ENCODE peak calls at places on chromosomes 13 and 19, in eight cellular contexts. E is CD4-positive, alpha-beta memory T cell; B is sigmoid colon; A is astrocyte; U is fibroblast of lung; H is pancreas; J is breast epithelium; Z is SK-N-SH. V is an unnamed sample.

GRCh38 chr19:51978882-51979281 is 7.8 kb downstream of the ZNF350 start:
- DNase-seq in E (no peak), B (no peak), A (no peak), U (no peak), H (no peak), J (no peak), Z (no peak), V (no peak)

GRCh38 chr19:2578391-2578826 is 102.5 kb downstream of the GADD45B start:
- DNase-seq in E (no peak), B (peak; percentile 73), A (peak; percentile 71), U (peak; percentile 46), H (no peak), J (peak; percentile 58), Z (no peak), V (peak; percentile 79)

GRCh38 chr13:84999252-84999651 is 800.0 kb downstream of the SLITRK6 start:
- DNase-seq in E (no peak), B (no peak), A (no peak), U (no peak), H (no peak), J (no peak), Z (no peak), V (no peak)

GRCh38 chr13:34901577-34901976 is 40.5 kb upstream of the NBEA start:
- DNase-seq in E (no peak), B (no peak), A (no peak), U (no peak), H (no peak), J (no peak), Z (no peak), V (no peak)

GRCh38 chr13:73440296-73440895 is 381.6 kb downstream of the KLF5 start:
- DNase-seq in E (no peak), B (no peak), A (no peak), U (peak; percentile 6), H (no peak), J (no peak), Z (no peak), V (no peak)

GRCh38 chr19:7533281-7533819 is 2.2 kb upstream of the PNPLA6 start:
- DNase-seq in E (no peak), B (peak; percentile 92), A (no peak), U (peak; percentile 59), H (no peak), J (no peak), Z (no peak), V (peak; percentile 91)

GRCh38 chr19:15299568-15300409 is 32.5 kb downstream of the BRD4 start:
- DNase-seq in E (no peak), B (no peak), A (peak; percentile 73), U (peak; percentile 74), H (no peak), J (no peak), Z (no peak), V (no peak)

GRCh38 chr13:99666146-99666805 is 165.0 kb downstream of the TM9SF2 start:
- DNase-seq in E (no peak), B (no peak), A (no peak), U (no peak), H (no peak), J (no peak), Z (no peak), V (no peak)

GRCh38 chr13:82370306-82370705 is 1512.0 kb downstream of the SLITRK1 start:
- DNase-seq in E (no peak), B (no peak), A (peak; percentile 18), U (peak; percentile 29), H (no peak), J (no peak), Z (no peak), V (no peak)

GRCh38 chr19:51246153-51246552 is 4.7 kb upstream of the SIGLECL1 start:
- DNase-seq in E (no peak), B (no peak), A (no peak), U (no peak), H (no peak), J (no peak), Z (no peak), V (no peak)

GRCh38 chr13:21481359-21481758 is 22.3 kb upstream of the ZDHHC20 start:
- DNase-seq in E (no peak), B (no peak), A (no peak), U (no peak), H (no peak), J (no peak), Z (peak; percentile 16), V (no peak)

GRCh38 chr13:74131206-74131605 is 3.0 kb downstream of the KLF12 start:
- DNase-seq in E (no peak), B (no peak), A (no peak), U (peak; percentile 44), H (no peak), J (no peak), Z (no peak), V (no peak)

GRCh38 chr19:29393915-29394460 is 131.8 kb upstream of the VSTM2B start:
- DNase-seq in E (no peak), B (no peak), A (no peak), U (no peak), H (no peak), J (no peak), Z (no peak), V (no peak)

GRCh38 chr19:45641274-45642105 is 2.3 kb upstream of the EML2 start:
- DNase-seq in E (peak; percentile 77), B (peak; percentile 79), A (peak; percentile 48), U (peak; percentile 62), H (peak; percentile 95), J (peak; percentile 87), Z (no peak), V (peak; percentile 93)

GRCh38 chr19:3192228-3192635 is 6.5 kb downstream of the NCLN start:
- DNase-seq in E (no peak), B (no peak), A (no peak), U (no peak), H (no peak), J (no peak), Z (no peak), V (peak; percentile 62)

GRCh38 chr13:53060840-53061485 is 32.4 kb downstream of the OLFM4 start:
- DNase-seq in E (no peak), B (no peak), A (no peak), U (no peak), H (no peak), J (no peak), Z (no peak), V (no peak)

GRCh38 chr13:49062297-49062896 is 86.7 kb downstream of the FNDC3A start:
- DNase-seq in E (no peak), B (no peak), A (no peak), U (no peak), H (no peak), J (no peak), Z (no peak), V (no peak)

DNA sequence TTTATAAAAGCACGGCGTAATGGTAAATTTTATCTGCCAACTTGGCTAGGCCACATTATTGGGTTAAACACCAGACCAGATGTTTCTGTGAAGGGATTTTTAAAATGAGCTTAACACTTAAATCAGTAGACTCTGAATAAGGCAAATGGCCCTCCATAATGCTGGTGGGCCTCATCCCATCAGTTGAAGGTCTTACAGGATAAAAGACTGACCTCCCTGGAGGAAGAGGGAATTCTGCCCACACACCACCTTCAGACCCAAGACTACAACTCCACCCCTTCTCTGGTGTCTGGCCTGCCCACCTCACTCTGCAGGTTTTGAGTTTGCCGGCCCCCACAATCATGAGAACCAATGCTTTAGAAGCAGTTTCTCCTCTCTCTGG is 96.4 kb downstream of the COL4A1 start:
- DNase-seq in E (no peak), B (no peak), A (no peak), U (no peak), H (no peak), J (no peak), Z (no peak), V (no peak)
- H3K27ac ChIP-seq in E (no peak overlapping the region), B (no peak overlapping the region), A (no peak overlapping the region), U (no peak overlapping the region), H (no peak overlapping the region), J (no peak overlapping the region), Z (no peak overlapping the region), V (no peak overlapping the region)

GRCh38 chr19:42279148-42279901 is 10.3 kb downstream of the CIC start:
- DNase-seq in E (no peak), B (peak; percentile 72), A (no peak), U (no peak), H (no peak), J (no peak), Z (no peak), V (no peak)

GRCh38 chr19:42281175-42282035 is 12.4 kb downstream of the CIC start:
- DNase-seq in E (peak; percentile 62), B (peak; percentile 85), A (peak; percentile 59), U (peak; percentile 65), H (no peak), J (no peak), Z (no peak), V (peak; percentile 89)

GRCh38 chr19:42282036-42282762 is 13.1 kb downstream of the CIC start:
- DNase-seq in E (peak; percentile 55), B (peak; percentile 76), A (peak; percentile 25), U (peak; percentile 36), H (no peak), J (no peak), Z (no peak), V (peak; percentile 61)

GRCh38 chr19:42279902-42280760 is 11.1 kb downstream of the CIC start:
- DNase-seq in E (peak; percentile 87), B (peak; percentile 98), A (peak; percentile 82), U (peak; percentile 90), H (peak; percentile 87), J (peak; percentile 87), Z (peak; percentile 96), V (peak; percentile 98)

GRCh38 chr19:42280761-42281174 is 11.7 kb downstream of the CIC start:
- DNase-seq in E (no peak), B (no peak), A (peak; percentile 64), U (no peak), H (no peak), J (no peak), Z (peak; percentile 58), V (peak; percentile 90)
- H3K4me1 ChIP-seq in E (peaks cover 65% of the 10 kb centered on the region), B (peaks cover 74% of the 10 kb centered on the region), A (peaks cover 70% of the 10 kb centered on the region), U (peaks cover 44% of the 10 kb centered on the region), H (peaks cover 24% of the 10 kb centered on the region), J (peaks cover 17% of the 10 kb centered on the region), Z (peaks cover 52% of the 10 kb centered on the region), V (peaks cover 50% of the 10 kb centered on the region)

GRCh38 chr19:4543444-4543843 is 3.6 kb upstream of the LRG1 start:
- DNase-seq in E (no peak), B (no peak), A (no peak), U (no peak), H (no peak), J (no peak), Z (no peak), V (no peak)
- H3K27ac ChIP-seq in E (no peak overlapping the region), B (no peak overlapping the region), A (no peak overlapping the region), U (no peak overlapping the region), H (no peak overlapping the region), J (peak overlapping the region; percentile 3), Z (no peak overlapping the region), V (no peak overlapping the region)

DNA sequence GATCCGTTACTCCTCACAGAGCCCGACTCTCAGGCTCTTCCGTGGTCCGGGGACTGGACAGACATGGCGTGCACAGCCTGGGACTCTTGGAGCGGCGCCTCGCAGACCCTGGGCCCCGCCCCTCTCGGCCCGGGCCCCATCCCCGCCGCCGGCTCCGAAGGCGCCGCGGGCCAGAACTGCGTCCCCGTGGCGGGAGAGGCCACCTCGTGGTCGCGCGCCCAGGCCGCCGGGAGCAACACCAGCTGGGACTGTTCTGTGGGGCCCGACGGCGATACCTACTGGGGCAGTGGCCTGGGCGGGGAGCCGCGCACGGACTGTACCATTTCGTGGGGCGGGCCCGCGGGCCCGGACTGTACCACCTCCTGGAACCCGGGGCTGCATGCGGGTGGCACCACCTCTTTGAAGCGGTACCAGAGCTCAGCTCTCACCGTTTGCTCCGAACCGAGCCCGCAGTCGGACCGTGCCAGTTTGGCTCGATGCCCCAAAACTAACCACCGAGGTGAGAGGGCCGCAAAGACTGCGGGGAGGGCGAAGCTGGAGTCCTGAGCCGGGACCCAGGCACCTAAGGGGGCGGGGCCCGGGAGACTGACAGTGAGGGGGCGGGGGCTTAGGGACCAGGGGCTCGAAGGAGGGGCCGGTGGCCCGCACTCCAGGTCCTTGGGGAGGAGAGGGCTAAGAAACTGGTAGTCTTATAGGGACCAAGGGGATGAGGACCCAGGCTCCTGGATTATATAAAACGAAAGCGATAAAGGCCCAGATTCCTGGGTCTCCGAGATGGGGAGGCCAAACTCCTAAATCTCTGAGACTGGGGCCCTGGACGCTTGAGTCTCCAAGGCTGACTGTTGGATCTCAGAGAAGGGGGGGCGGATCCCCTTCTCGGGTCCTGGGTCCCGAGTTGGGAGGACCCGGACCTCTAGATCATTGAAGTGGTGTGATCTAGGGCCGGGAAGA is 2.0 kb downstream of the ETV2 start:
- DNase-seq in E (peak; percentile 82), B (peak; percentile 90), A (peak; percentile 60), U (peak; percentile 76), H (peak; percentile 88), J (peak; percentile 78), Z (peak; percentile 96), V (peak; percentile 95)
- H3K4me1 ChIP-seq in E (peaks cover 36% of the 10 kb centered on the region), B (peaks cover 43% of the 10 kb centered on the region), A (peaks cover 15% of the 10 kb centered on the region), U (peaks cover 2% of the 10 kb centered on the region), H (peaks cover 3% of the 10 kb centered on the region), J (no peaks in the 10 kb centered on the region), Z (peaks cover 4% of the 10 kb centered on the region), V (no peaks in the 10 kb centered on the region)

V was measured in kidney.